ENCODE peak calls at places on chromosome 22, in nine cellular contexts. X, Q, T, Y, U, L, A, C and O are unnamed samples.
A peak's percentile ranks its signal among the peaks of the same experiment; 100 is the strongest.

GRCh38 chr22:23829845-23830372 is 8.9 kb downstream of the DERL3 start:
- DNase-seq in X (no peak), Q (no peak), T (no peak), Y (peak; percentile 39), U (no peak), L (no peak), A (no peak), C (no peak), O (no peak)

GRCh38 chr22:44898236-44898635 is 111.6 kb downstream of the PHF21B start:
- DNase-seq in X (no peak), Q (no peak), T (no peak), Y (no peak), U (no peak), L (no peak), A (no peak), C (no peak), O (no peak)

GRCh38 chr22:41565403-41566054 is 4.7 kb downstream of the CSDC2 start:
- DNase-seq in X (no peak), Q (no peak), T (no peak), Y (peak; percentile 90), U (peak; percentile 87), L (no peak), A (peak; percentile 34), C (no peak), O (peak; percentile 91)

GRCh38 chr22:43743131-43743530 is 69.0 kb downstream of the EFCAB6 start:
- DNase-seq in X (no peak), Q (no peak), T (no peak), Y (no peak), U (peak; percentile 5), L (no peak), A (no peak), C (no peak), O (no peak)

GRCh38 chr22:42880815-42881214 is 23.7 kb upstream of the ARFGAP3 start:
- DNase-seq in X (no peak), Q (no peak), T (no peak), Y (no peak), U (no peak), L (no peak), A (no peak), C (no peak), O (no peak)

GRCh38 chr22:26367402-26368245 is 61.4 kb upstream of the ASPHD2 start:
- DNase-seq in X (peak; percentile 45), Q (peak; percentile 0), T (peak; percentile 31), Y (peak; percentile 73), U (peak; percentile 51), L (peak; percentile 22), A (peak; percentile 51), C (no peak), O (peak; percentile 29)

GRCh38 chr22:31789803-31790202 is 36.0 kb downstream of the DEPDC5 start:
- DNase-seq in X (no peak), Q (no peak), T (no peak), Y (no peak), U (no peak), L (no peak), A (no peak), C (no peak), O (no peak)

GRCh38 chr22:40193429-40194421 is 16.0 kb downstream of the TNRC6B start:
- DNase-seq in X (no peak), Q (no peak), T (no peak), Y (peak; percentile 25), U (peak; percentile 71), L (no peak), A (no peak), C (no peak), O (peak; percentile 45)

GRCh38 chr22:36325163-36326031 is 62.4 kb downstream of the MYH9 start:
- DNase-seq in X (peak; percentile 26), Q (no peak), T (no peak), Y (no peak), U (no peak), L (no peak), A (peak; percentile 24), C (peak; percentile 82), O (no peak)

GRCh38 chr22:26565181-26565580 is 24.8 kb downstream of the TPST2 start:
- DNase-seq in X (no peak), Q (no peak), T (no peak), Y (no peak), U (no peak), L (no peak), A (no peak), C (no peak), O (no peak)

GRCh38 chr22:46518038-46518437 is 19.4 kb downstream of the CELSR1 start:
- DNase-seq in X (no peak), Q (no peak), T (no peak), Y (no peak), U (no peak), L (no peak), A (no peak), C (no peak), O (no peak)

GRCh38 chr22:43377486-43377995 is 34.3 kb upstream of the MPPED1 start:
- DNase-seq in X (no peak), Q (no peak), T (no peak), Y (no peak), U (no peak), L (no peak), A (no peak), C (no peak), O (no peak)

GRCh38 chr22:49965291-49966040 is 4.9 kb downstream of the PIM3 start:
- DNase-seq in X (no peak), Q (no peak), T (no peak), Y (no peak), U (no peak), L (no peak), A (no peak), C (no peak), O (no peak)

GRCh38 chr22:23522642-23523251 is 57.3 kb downstream of the IGLL1 start:
- DNase-seq in X (no peak), Q (no peak), T (no peak), Y (peak; percentile 48), U (peak; percentile 32), L (no peak), A (no peak), C (no peak), O (no peak)

GRCh38 chr22:48960576-48960975 is 867.1 kb downstream of the BRD1 start:
- DNase-seq in X (no peak), Q (no peak), T (no peak), Y (no peak), U (no peak), L (no peak), A (no peak), C (no peak), O (no peak)

GRCh38 chr22:41350087-41350486 is 31.7 kb upstream of the TEF start:
- DNase-seq in X (no peak), Q (no peak), T (no peak), Y (no peak), U (no peak), L (no peak), A (no peak), C (no peak), O (no peak)

GRCh38 chr22:22746963-22747933 is 102.8 kb downstream of the GGTLC2 start:
- DNase-seq in X (no peak), Q (no peak), T (no peak), Y (no peak), U (peak; percentile 87), L (no peak), A (no peak), C (no peak), O (no peak)

GRCh38 chr22:41380993-41381328 is 781 bp upstream of the TEF start:
- DNase-seq in X (peak; percentile 16), Q (no peak), T (no peak), Y (peak; percentile 77), U (peak; percentile 76), L (no peak), A (peak; percentile 60), C (peak; percentile 62), O (peak; percentile 60)

GRCh38 chr22:25656724-25657123 is 85.3 kb upstream of the MYO18B start:
- DNase-seq in X (no peak), Q (no peak), T (no peak), Y (no peak), U (no peak), L (no peak), A (no peak), C (no peak), O (no peak)

GRCh38 chr22:41330169-41330568 is 28.8 kb downstream of the ZC3H7B start:
- DNase-seq in X (no peak), Q (no peak), T (no peak), Y (no peak), U (peak; percentile 66), L (no peak), A (no peak), C (no peak), O (no peak)

GRCh38 chr22:27124336-27125023 is 467.1 kb downstream of the MIAT start:
- DNase-seq in X (no peak), Q (no peak), T (no peak), Y (no peak), U (no peak), L (no peak), A (no peak), C (no peak), O (no peak)

GRCh38 chr22:30969532-30970355 is 679 bp downstream of the TUG1 start:
- DNase-seq in X (no peak), Q (no peak), T (no peak), Y (peak; percentile 59), U (no peak), L (peak; percentile 40), A (no peak), C (no peak), O (peak; percentile 17)

GRCh38 chr22:48204296-48204695 is 1441.8 kb downstream of the TBC1D22A start:
- DNase-seq in X (no peak), Q (no peak), T (no peak), Y (no peak), U (no peak), L (no peak), A (no peak), C (no peak), O (no peak)

GRCh38 chr22:19429950-19430889 is 1.3 kb downstream of the HIRA start:
- DNase-seq in X (no peak), Q (peak; percentile 10), T (no peak), Y (peak; percentile 58), U (no peak), L (peak; percentile 37), A (peak; percentile 3), C (no peak), O (peak; percentile 18)

GRCh38 chr22:22460635-22461034 is 47.9 kb downstream of the ZNF280B start:
- DNase-seq in X (peak; percentile 3), Q (no peak), T (no peak), Y (peak; percentile 27), U (no peak), L (no peak), A (no peak), C (no peak), O (no peak)

GRCh38 chr22:23402275-23403151 is 177.6 kb downstream of the IGLL1 start:
- DNase-seq in X (peak; percentile 44), Q (peak; percentile 39), T (no peak), Y (peak; percentile 45), U (peak; percentile 50), L (no peak), A (peak; percentile 91), C (no peak), O (peak; percentile 38)

GRCh38 chr22:49214976-49215375 is 612.7 kb downstream of the BRD1 start:
- DNase-seq in X (no peak), Q (no peak), T (no peak), Y (no peak), U (no peak), L (no peak), A (no peak), C (no peak), O (no peak)

GRCh38 chr22:23364389-23364788 is 184.1 kb downstream of the BCR start:
- DNase-seq in X (no peak), Q (no peak), T (no peak), Y (no peak), U (no peak), L (no peak), A (no peak), C (no peak), O (no peak)

GRCh38 chr22:31337178-31337577 is 9.0 kb downstream of the PATZ1 start:
- DNase-seq in X (no peak), Q (no peak), T (no peak), Y (peak; percentile 81), U (no peak), L (no peak), A (no peak), C (no peak), O (peak; percentile 53)

GRCh38 chr22:49299821-49300231 is 527.8 kb downstream of the BRD1 start:
- DNase-seq in X (no peak), Q (no peak), T (no peak), Y (no peak), U (no peak), L (no peak), A (no peak), C (no peak), O (no peak)

GRCh38 chr22:18062421-18062820 is 15.4 kb upstream of the PEX26 start:
- DNase-seq in X (no peak), Q (no peak), T (no peak), Y (peak; percentile 56), U (no peak), L (no peak), A (no peak), C (no peak), O (no peak)